ENCODE peak calls at places on chromosomes 7 and 10, in four cellular contexts. G, Z, M and P are unnamed samples.

GRCh38 chr7:155169081-155169480 is 99.0 kb downstream of the HTR5A start:
- DNase-seq in G (no peak), Z (no peak), M (no peak), P (no peak)

GRCh38 chr10:121928528-121928884 is 675 bp upstream of the ATE1 start:
- DNase-seq in G (no peak), Z (no peak), M (no peak), P (no peak)

GRCh38 chr7:138328215-138328614 is 131.8 kb upstream of the TRIM24 start:
- DNase-seq in G (no peak), Z (no peak), M (no peak), P (no peak)

GRCh38 chr10:8312079-8312478 is 257.6 kb downstream of the GATA3 start:
- DNase-seq in G (no peak), Z (no peak), M (no peak), P (no peak)

GRCh38 chr7:37342170-37342569 is 106.5 kb downstream of the ELMO1 start:
- DNase-seq in G (no peak), Z (no peak), M (no peak), P (no peak)

GRCh38 chr10:71271626-71272025 is 47.4 kb upstream of the SLC29A3 start:
- DNase-seq in G (no peak), Z (no peak), M (no peak), P (no peak)

GRCh38 chr10:113402602-113403001 is 150.3 kb upstream of the HABP2 start:
- DNase-seq in G (no peak), Z (no peak), M (no peak), P (no peak)

GRCh38 chr7:23341846-23342598 is 42.9 kb downstream of the MALSU1 start:
- DNase-seq in G (no peak), Z (no peak), M (no peak), P (no peak)

GRCh38 chr10:69994262-69994661 is 58.4 kb upstream of the MACROH2A2 start:
- DNase-seq in G (peak), Z (no peak), M (no peak), P (no peak)

GRCh38 chr10:71735709-71736569 is 16.4 kb upstream of the C10orf105 start:
- DNase-seq in G (no peak), Z (no peak), M (no peak), P (peak)